ENCODE peak calls at places on chromosome 16, in five cellular contexts. Z is A549, T is aorta, A is ovary, F is OCI-LY7. M is an unnamed sample. For H3K9me3, the result is how much of the 10 kb centered on the place peaks cover.

GRCh38 chr16:14193316-14193871 is 122.3 kb downstream of the MRTFB start:
- DNase-seq in F (peak), A (no peak), T (no peak), Z (no peak), M (no peak)

GRCh38 chr16:89248196-89249005 is 30.9 kb downstream of the ZNF778 start:
- DNase-seq in T (no peak), F (no peak), Z (no peak), A (no peak), M (no peak)

GRCh38 chr16:21645261-21645721 is 7.1 kb downstream of the IGSF6 start:
- DNase-seq in Z (no peak), A (no peak), F (peak), T (no peak), M (no peak)

GRCh38 chr16:84572096-84572495 is 45.8 kb downstream of the COTL1 start:
- DNase-seq in Z (no peak), T (no peak), F (no peak), A (no peak), M (no peak)

GRCh38 chr16:67391424-67392300 is 1.6 kb downstream of the TPPP3 start:
- DNase-seq in F (no peak), Z (peak), A (peak), T (no peak), M (peak)

GRCh38 chr16:84517366-84517765 is 12.9 kb upstream of the MEAK7 start:
- DNase-seq in Z (no peak), F (no peak), A (no peak), T (peak), M (peak)

GRCh38 chr16:75550211-75550662 is 5.8 kb downstream of the TMEM231 start:
- DNase-seq in F (peak), T (peak), Z (peak), A (no peak), M (no peak)

GRCh38 chr16:3787924-3788661 is 70.8 kb upstream of the TRAP1 start:
- DNase-seq in T (no peak), A (no peak), F (no peak), Z (no peak), M (no peak)

GRCh38 chr16:77723108-77723514 is 797 bp downstream of the NUDT7 start:
- DNase-seq in F (peak), Z (no peak), T (peak), A (peak), M (no peak)

GRCh38 chr16:89040861-89041570 is 52.6 kb upstream of the ACSF3 start:
- DNase-seq in Z (no peak), A (no peak), F (no peak), T (peak), M (peak)

GRCh38 chr16:23729503-23730424 is 16.7 kb upstream of the ERN2 start:
- DNase-seq in Z (peak), F (no peak), T (no peak), A (no peak), M (peak)

GRCh38 chr16:48959204-48959603 is 322.4 kb downstream of the CBLN1 start:
- DNase-seq in T (no peak), A (no peak), Z (no peak), F (no peak), M (no peak)

GRCh38 chr16:27748868-27749546 is 199.1 kb downstream of the KATNIP start:
- DNase-seq in T (peak), Z (peak), F (peak), A (peak), M (peak)

GRCh38 chr16:30447512-30448226 is 2.0 kb upstream of the SEPHS2 start:
- DNase-seq in A (no peak), Z (no peak), T (no peak), F (no peak), M (no peak)

GRCh38 chr16:67000384-67001158 is 12.2 kb downstream of the CES4A start:
- DNase-seq in A (peak), Z (no peak), T (peak), F (peak), M (peak)

GRCh38 chr16:79587897-79588296 is 12.6 kb downstream of the MAF start:
- DNase-seq in A (no peak), Z (no peak), T (no peak), F (no peak), M (no peak)
- H3K4me3 ChIP-seq in A (no peak), Z (no peak), T (no peak), F (no peak), M (no peak)

GRCh38 chr16:35409503-35409902 is 1950.1 kb downstream of the TP53TG3F start:
- DNase-seq in F (peak), T (no peak), Z (no peak), A (no peak), M (no peak)

GRCh38 chr16:35414563-35414962 is 1955.2 kb downstream of the TP53TG3F start:
- DNase-seq in F (no peak), T (no peak), Z (no peak), A (no peak), M (peak)

GRCh38 chr16:35414139-35414538 is 1954.7 kb downstream of the TP53TG3F start:
- DNase-seq in A (no peak), F (no peak), Z (no peak), T (no peak), M (peak)

GRCh38 chr16:35410438-35410837 is 1951.0 kb downstream of the TP53TG3F start:
- DNase-seq in A (no peak), F (no peak), Z (no peak), T (no peak), M (no peak)

GRCh38 chr16:35411156-35411555 is 1951.7 kb downstream of the TP53TG3F start:
- DNase-seq in T (no peak), A (no peak), Z (no peak), F (no peak), M (no peak)
- H3K9me3 ChIP-seq in T (under half), A (under half), Z (under half), F (under half), M (under half)

GRCh38 chr16:50282010-50282538 is 15.7 kb downstream of the ADCY7 start:
- DNase-seq in A (no peak), T (peak), F (peak), Z (no peak), M (peak)

GRCh38 chr16:50280932-50281331 is 14.6 kb downstream of the ADCY7 start:
- DNase-seq in Z (no peak), A (no peak), T (peak), F (peak), M (peak)

GRCh38 chr16:50282955-50283631 is 16.7 kb downstream of the ADCY7 start:
- DNase-seq in T (no peak), F (no peak), Z (no peak), A (no peak), M (no peak)

GRCh38 chr16:50279142-50279865 is 13.0 kb downstream of the ADCY7 start:
- DNase-seq in A (no peak), T (peak), F (no peak), Z (no peak), M (peak)

DNA sequence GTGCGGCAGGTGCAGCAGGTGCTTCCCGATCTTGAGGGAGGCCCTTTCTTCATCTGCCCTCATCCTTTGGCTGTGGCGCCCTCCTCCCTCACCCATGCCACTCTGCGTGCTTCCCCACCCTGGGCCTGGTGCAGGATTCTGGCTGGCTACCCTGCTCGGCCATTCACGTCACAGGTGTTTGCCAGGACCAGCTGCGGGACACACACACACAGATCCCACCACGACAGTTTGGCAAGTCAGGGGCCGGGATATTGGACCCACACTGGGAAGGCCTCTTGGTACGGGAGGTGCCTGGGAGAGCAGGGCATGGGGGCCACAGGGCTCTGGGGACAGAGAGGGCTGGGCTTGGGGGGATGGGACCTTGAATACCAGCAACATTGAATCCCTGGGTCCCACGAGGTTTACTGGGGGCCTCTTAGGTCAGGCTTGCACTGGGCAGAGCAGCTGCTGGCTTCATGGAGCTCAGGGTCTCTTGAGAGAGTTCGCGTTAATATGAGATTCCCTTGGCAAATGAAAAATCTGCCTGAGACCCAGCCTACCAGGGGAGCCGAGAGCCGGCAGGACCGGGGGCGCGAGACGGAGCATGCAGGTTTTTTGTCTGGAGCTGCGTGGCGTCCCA is 15.1 kb downstream of the ADCY7 start:
- DNase-seq in Z (no peak), T (peak), A (no peak), F (peak), M (peak)
- H3K4me3 ChIP-seq in Z (no peak), T (no peak), A (no peak), F (peak), M (peak)

DNA sequence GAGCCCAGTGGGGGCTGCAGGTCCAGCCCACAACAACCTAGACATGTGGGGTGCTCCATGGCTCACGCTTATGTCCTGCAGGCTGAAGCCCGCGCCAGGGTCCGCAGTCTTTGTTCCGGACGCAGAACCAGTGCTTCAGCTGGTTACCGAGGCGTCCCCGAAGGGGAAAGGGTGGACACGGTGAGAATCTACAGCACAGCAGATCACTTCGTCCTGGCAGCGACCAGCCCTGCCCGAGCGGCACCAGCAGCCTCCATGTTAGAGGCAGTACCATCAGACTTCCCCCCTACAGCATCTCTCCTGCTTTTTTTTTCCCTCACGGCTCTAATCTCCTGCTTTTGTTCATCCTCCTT is 1736.4 kb downstream of the TP53TG3F start:
- DNase-seq in T (no peak), A (no peak), Z (no peak), F (no peak), M (peak)
- H3K9me3 ChIP-seq in T (under half), A (under half), Z (under half), F (under half), M (under half)

M was measured in lower lobe of right lung.